ENCODE peak calls at places on chromosomes 1 and 21, in four cellular contexts. One of them, this sample, is unnamed.

GRCh38 chr1:168618351-168618750 is 41.9 kb downstream of the XCL1 start:
- DNase-seq in K562: no peak
- DNase-seq in GM12878: no peak
- DNase-seq in IMR-90: no peak
- DNase-seq in this sample: no peak

GRCh38 chr1:215888159-215888558 is 321.1 kb downstream of the KCTD3 start:
- DNase-seq in K562: no peak
- DNase-seq in GM12878: no peak
- DNase-seq in IMR-90: no peak
- DNase-seq in this sample: no peak

GRCh38 chr1:62177621-62178020 is 17.0 kb upstream of the L1TD1 start:
- DNase-seq in K562: no peak
- DNase-seq in GM12878: no peak
- DNase-seq in IMR-90: no peak
- DNase-seq in this sample: no peak

GRCh38 chr1:3072178-3072947 is 3.4 kb downstream of the PRDM16 start:
- DNase-seq in K562: no peak
- DNase-seq in GM12878: no peak
- DNase-seq in IMR-90: no peak
- DNase-seq in this sample: no peak

GRCh38 chr1:94237291-94238226 is at the start of gene ARHGAP29:
- DNase-seq in K562: peak
- DNase-seq in GM12878: no peak
- DNase-seq in IMR-90: peak
- DNase-seq in this sample: peak

GRCh38 chr1:13492711-13493110 is 21.1 kb downstream of the LRRC38 start:
- DNase-seq in K562: no peak
- DNase-seq in GM12878: no peak
- DNase-seq in IMR-90: no peak
- DNase-seq in this sample: no peak

GRCh38 chr1:114379987-114380386 is 131.0 kb downstream of the TRIM33 start:
- DNase-seq in K562: peak
- DNase-seq in GM12878: no peak
- DNase-seq in IMR-90: no peak
- DNase-seq in this sample: no peak

GRCh38 chr1:152577168-152577567 is 3.1 kb downstream of the LCE3D start:
- DNase-seq in K562: no peak
- DNase-seq in GM12878: peak
- DNase-seq in IMR-90: no peak
- DNase-seq in this sample: no peak

DNA sequence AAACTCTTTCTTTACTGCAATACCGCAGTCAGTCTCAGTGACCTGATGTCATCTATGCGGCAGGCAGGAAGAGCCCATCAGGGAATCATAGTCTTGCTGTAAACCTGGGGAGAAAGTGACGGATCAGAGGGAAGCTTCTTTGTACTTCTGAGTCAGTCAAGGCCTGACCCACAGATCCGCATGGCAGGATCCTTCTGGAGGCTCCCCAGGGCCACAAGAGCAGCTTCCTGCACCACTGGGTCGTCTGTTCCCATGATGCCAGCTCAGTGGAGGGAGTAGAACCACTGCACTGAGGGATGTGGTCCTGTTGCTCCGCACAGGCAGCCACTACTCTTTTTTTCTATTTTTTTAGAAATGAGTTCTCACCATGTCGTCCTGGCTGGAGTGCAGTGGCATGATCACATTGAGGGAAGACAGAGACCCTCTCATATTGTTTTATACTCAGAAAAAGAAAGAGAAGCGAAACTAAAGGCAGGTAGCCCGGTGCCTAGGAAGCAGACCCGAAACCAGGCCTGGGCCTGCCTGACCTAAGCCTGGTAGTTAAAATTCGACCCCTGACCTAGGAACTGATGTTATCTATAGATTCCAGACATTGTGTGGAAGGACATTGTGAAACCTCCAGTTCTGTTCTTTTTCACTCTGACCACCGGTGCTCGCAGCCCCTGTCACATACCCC is 6.3 kb upstream of the ERVH48-1 start:
- DNase-seq in K562: no peak
- DNase-seq in GM12878: no peak
- DNase-seq in IMR-90: no peak
- DNase-seq in this sample: no peak
- H3K9ac ChIP-seq in K562: peak
- H3K9ac ChIP-seq in GM12878: no peak
- H3K9ac ChIP-seq in IMR-90: no peak
- H3K9ac ChIP-seq in this sample: no peak

GRCh38 chr21:14850394-14850793 is 214.4 kb downstream of the NRIP1 start:
- DNase-seq in K562: no peak
- DNase-seq in GM12878: no peak
- DNase-seq in IMR-90: peak
- DNase-seq in this sample: no peak
- TF ChIP-seq RCOR1 in K562: no peak
- TF ChIP-seq RCOR1 in GM12878: no peak
- TF ChIP-seq RCOR1 in IMR-90: no peak
- TF ChIP-seq RCOR1 in this sample: no peak

DNA sequence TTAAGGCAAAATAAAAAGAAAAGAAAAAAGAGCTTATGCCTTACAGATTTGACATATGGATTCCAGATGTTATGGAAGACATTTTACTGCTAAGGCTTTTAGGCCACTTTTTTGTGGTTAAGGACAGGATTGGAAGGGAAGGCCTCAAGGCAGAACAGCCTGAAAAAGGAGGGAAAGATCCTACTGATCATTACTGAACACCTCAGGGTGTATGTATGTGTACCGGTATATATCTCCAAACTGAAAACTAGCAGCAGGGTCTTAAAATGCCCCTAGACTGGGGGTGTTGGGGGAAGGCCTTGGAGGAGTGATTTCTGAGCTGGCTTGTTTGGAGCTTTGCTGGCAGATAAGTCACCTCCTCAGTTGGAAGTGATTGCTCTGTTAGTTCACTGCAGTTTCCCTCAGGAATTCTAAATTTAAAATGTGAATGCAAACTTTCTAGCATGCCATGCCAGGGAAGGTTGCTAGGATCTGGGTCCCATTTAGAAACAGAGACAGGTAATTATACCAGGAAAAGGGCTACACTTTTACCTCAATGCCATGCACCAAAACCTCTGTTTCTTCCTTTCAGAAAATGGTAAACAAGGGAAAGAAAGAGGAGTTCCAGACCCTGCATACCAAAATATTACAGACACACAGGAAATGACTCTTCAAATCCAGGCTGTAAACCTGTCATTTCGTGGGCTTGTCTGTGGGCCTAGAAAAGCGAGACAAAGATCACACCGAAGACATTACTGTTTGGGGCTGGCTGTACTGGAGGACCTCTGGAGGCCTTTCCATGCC is 15.0 kb downstream of the C1orf52 start:
- DNase-seq in K562: no peak
- DNase-seq in GM12878: no peak
- DNase-seq in IMR-90: peak
- DNase-seq in this sample: peak
- H3K9ac ChIP-seq in K562: peak
- H3K9ac ChIP-seq in GM12878: no peak
- H3K9ac ChIP-seq in IMR-90: no peak
- H3K9ac ChIP-seq in this sample: no peak

DNA sequence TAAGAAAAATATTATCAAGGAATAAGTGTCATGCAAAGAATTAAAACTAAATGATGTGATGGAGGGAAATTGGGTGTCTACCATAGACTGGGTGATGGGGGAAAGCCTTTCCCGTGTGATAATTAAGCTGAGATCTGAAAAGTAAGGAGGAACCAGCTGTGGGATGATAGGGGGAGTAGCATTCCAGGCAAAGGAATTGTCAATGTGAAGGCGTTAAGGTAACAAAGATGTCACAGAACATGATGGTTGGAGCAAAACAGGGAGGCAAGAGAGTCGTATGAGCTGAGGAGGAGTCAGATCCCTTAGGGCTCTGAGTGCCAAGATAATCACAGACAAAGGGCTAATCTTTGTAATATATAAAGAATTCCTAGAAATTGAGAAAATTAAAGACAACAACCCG is 170.1 kb downstream of the CDC7 start:
- DNase-seq in K562: no peak
- DNase-seq in GM12878: no peak
- DNase-seq in IMR-90: no peak
- DNase-seq in this sample: no peak
- TF ChIP-seq RCOR1 in K562: no peak
- TF ChIP-seq RCOR1 in GM12878: no peak
- TF ChIP-seq RCOR1 in IMR-90: no peak
- TF ChIP-seq RCOR1 in this sample: no peak

DNA sequence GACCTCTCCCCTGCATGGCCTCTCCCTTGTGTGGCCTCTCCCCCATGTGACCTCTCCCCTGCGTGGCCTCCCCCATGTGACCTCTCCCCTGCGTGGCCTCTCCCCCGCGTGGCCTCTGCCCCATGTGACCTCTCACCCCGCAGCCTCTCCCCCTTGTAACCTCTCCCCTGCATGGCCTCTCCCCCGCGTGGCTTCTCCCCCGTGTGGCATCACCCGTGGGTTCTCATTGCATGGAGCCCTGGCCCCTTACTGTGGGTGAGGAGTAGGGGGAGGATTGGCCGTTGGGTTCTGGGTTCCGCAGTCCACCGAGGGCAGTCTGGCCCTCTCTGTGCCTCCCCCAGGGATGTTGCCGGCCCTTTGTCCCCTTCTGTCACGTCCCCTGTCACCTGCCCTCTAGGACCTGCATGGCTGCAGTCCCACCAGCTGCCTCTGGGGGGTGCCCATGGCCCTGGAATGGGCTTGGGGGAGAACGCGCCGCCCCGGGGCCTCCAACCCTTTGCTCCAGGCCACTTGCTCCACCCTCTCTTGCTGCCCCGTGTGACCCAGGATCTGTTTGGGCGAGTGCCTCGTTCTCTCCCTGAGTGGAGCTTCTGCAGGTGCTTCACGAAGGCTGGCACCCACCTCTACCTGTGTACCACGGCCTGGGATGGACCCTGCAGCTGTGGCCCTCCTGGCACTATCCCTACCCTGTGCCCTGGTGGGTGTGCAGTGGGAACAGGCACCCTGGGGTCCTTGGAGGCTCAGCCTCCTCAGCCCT is 21.3 kb downstream of the RRP1 start:
- DNase-seq in K562: peak
- DNase-seq in GM12878: peak
- DNase-seq in IMR-90: peak
- DNase-seq in this sample: peak
- H3K9ac ChIP-seq in K562: peak
- H3K9ac ChIP-seq in GM12878: peak
- H3K9ac ChIP-seq in IMR-90: no peak
- H3K9ac ChIP-seq in this sample: no peak

GRCh38 chr1:54298284-54299033 is 98.5 kb downstream of the MRPL37 start:
- DNase-seq in K562: no peak
- DNase-seq in GM12878: no peak
- DNase-seq in IMR-90: peak
- DNase-seq in this sample: peak
- TF ChIP-seq RCOR1 in K562: no peak
- TF ChIP-seq RCOR1 in GM12878: no peak
- TF ChIP-seq RCOR1 in IMR-90: no peak
- TF ChIP-seq RCOR1 in this sample: peak